ENCODE peak calls at places on chromosomes 16 and 17, in ten cellular contexts. J, F, G, Z, P, S, R, K, H and L are unnamed samples.

GRCh38 chr17:15999974-16000827 is 577 bp downstream of the TTC19 start:
- DNase-seq in J (peak), F (peak), G (peak), Z (peak), P (no peak), S (peak), R (no peak), K (peak), H (peak), L (no peak)

GRCh38 chr17:30318190-30318589 is 15.7 kb downstream of the TMIGD1 start:
- DNase-seq in J (no peak), F (no peak), G (no peak), Z (no peak), P (no peak), S (no peak), R (no peak), K (no peak), H (no peak), L (no peak)

GRCh38 chr17:72008236-72008874 is 112.5 kb upstream of the SOX9 start:
- DNase-seq in J (peak), F (peak), G (peak), Z (peak), P (no peak), S (no peak), R (no peak), K (no peak), H (no peak), L (no peak)

GRCh38 chr17:7884581-7885356 is 3.8 kb upstream of the CHD3 start:
- DNase-seq in J (no peak), F (no peak), G (no peak), Z (no peak), P (no peak), S (no peak), R (no peak), K (no peak), H (peak), L (no peak)

GRCh38 chr17:73711184-73711583 is 66.9 kb upstream of the SDK2 start:
- DNase-seq in J (no peak), F (no peak), G (no peak), Z (no peak), P (no peak), S (no peak), R (no peak), K (no peak), H (peak), L (no peak)

GRCh38 chr17:56679148-56679766 is 85.8 kb downstream of the NOG start:
- DNase-seq in J (peak), F (peak), G (peak), Z (peak), P (no peak), S (no peak), R (no peak), K (no peak), H (peak), L (no peak)

GRCh38 chr17:43976956-43977837 is 23.5 kb upstream of the PYY start:
- DNase-seq in J (no peak), F (no peak), G (no peak), Z (no peak), P (no peak), S (no peak), R (no peak), K (no peak), H (no peak), L (no peak)

GRCh38 chr17:79036609-79037008 is 12.6 kb downstream of the C1QTNF1 start:
- DNase-seq in J (peak), F (peak), G (peak), Z (peak), P (no peak), S (no peak), R (peak), K (no peak), H (no peak), L (peak)

GRCh38 chr17:39753514-39754160 is 15.9 kb downstream of the GRB7 start:
- DNase-seq in J (no peak), F (no peak), G (no peak), Z (no peak), P (no peak), S (peak), R (no peak), K (peak), H (peak), L (no peak)

GRCh38 chr16:89314357-89314756 is 96.9 kb downstream of the ZNF778 start:
- DNase-seq in J (no peak), F (no peak), G (no peak), Z (no peak), P (no peak), S (no peak), R (no peak), K (no peak), H (no peak), L (no peak)

GRCh38 chr16:71201556-71201955 is 29.0 kb downstream of the HYDIN start:
- DNase-seq in J (no peak), F (no peak), G (no peak), Z (no peak), P (no peak), S (no peak), R (no peak), K (no peak), H (no peak), L (no peak)

GRCh38 chr17:34156741-34157589 is 98.1 kb upstream of the CCL2 start:
- DNase-seq in J (no peak), F (no peak), G (no peak), Z (no peak), P (peak), S (peak), R (no peak), K (no peak), H (no peak), L (no peak)

GRCh38 chr16:28186752-28187151 is 25.0 kb downstream of the XPO6 start:
- DNase-seq in J (peak), F (peak), G (no peak), Z (peak), P (no peak), S (no peak), R (no peak), K (no peak), H (no peak), L (no peak)

GRCh38 chr17:15273141-15273793 is 8.1 kb upstream of the PMP22 start:
- DNase-seq in J (peak), F (peak), G (peak), Z (peak), P (no peak), S (no peak), R (peak), K (no peak), H (no peak), L (peak)

GRCh38 chr16:29962344-29962994 is 590 bp downstream of the TMEM219 start:
- DNase-seq in J (peak), F (peak), G (no peak), Z (peak), P (no peak), S (no peak), R (peak), K (no peak), H (no peak), L (no peak)

GRCh38 chr16:2701272-2701671 is 18.8 kb downstream of the PRSS27 start:
- DNase-seq in J (no peak), F (no peak), G (no peak), Z (no peak), P (no peak), S (no peak), R (no peak), K (no peak), H (no peak), L (no peak)

GRCh38 chr17:62792122-62792800 is 15.9 kb downstream of the MARCHF10 start:
- DNase-seq in J (peak), F (peak), G (peak), Z (peak), P (no peak), S (no peak), R (peak), K (no peak), H (no peak), L (peak)

GRCh38 chr17:64406321-64407200 is 15.9 kb upstream of the PECAM1 start:
- DNase-seq in J (no peak), F (no peak), G (no peak), Z (peak), P (no peak), S (no peak), R (no peak), K (no peak), H (peak), L (no peak)

GRCh38 chr17:51500454-51500853 is 240.1 kb downstream of the UTP18 start:
- DNase-seq in J (no peak), F (no peak), G (no peak), Z (no peak), P (no peak), S (peak), R (no peak), K (no peak), H (no peak), L (no peak)

GRCh38 chr16:66036775-66037715 is 329.4 kb upstream of the CDH5 start:
- DNase-seq in J (peak), F (no peak), G (peak), Z (no peak), P (no peak), S (no peak), R (no peak), K (no peak), H (no peak), L (peak)

GRCh38 chr17:8289103-8289397 is 580 bp downstream of the RANGRF start:
- DNase-seq in J (peak), F (no peak), G (no peak), Z (no peak), P (no peak), S (peak), R (no peak), K (peak), H (no peak), L (no peak)

GRCh38 chr17:21542070-21542469 is 150.3 kb upstream of the KCNJ18 start:
- DNase-seq in J (no peak), F (no peak), G (no peak), Z (no peak), P (no peak), S (no peak), R (no peak), K (no peak), H (no peak), L (no peak)

GRCh38 chr17:27807567-27808470 is 7.5 kb upstream of the NOS2 start:
- DNase-seq in J (no peak), F (no peak), G (no peak), Z (no peak), P (no peak), S (no peak), R (no peak), K (no peak), H (peak), L (no peak)
- H3K4me3 ChIP-seq in J (no peak), F (no peak), G (no peak), Z (no peak), P (peak), S (no peak), R (no peak), K (peak), H (no peak), L (no peak)

DNA sequence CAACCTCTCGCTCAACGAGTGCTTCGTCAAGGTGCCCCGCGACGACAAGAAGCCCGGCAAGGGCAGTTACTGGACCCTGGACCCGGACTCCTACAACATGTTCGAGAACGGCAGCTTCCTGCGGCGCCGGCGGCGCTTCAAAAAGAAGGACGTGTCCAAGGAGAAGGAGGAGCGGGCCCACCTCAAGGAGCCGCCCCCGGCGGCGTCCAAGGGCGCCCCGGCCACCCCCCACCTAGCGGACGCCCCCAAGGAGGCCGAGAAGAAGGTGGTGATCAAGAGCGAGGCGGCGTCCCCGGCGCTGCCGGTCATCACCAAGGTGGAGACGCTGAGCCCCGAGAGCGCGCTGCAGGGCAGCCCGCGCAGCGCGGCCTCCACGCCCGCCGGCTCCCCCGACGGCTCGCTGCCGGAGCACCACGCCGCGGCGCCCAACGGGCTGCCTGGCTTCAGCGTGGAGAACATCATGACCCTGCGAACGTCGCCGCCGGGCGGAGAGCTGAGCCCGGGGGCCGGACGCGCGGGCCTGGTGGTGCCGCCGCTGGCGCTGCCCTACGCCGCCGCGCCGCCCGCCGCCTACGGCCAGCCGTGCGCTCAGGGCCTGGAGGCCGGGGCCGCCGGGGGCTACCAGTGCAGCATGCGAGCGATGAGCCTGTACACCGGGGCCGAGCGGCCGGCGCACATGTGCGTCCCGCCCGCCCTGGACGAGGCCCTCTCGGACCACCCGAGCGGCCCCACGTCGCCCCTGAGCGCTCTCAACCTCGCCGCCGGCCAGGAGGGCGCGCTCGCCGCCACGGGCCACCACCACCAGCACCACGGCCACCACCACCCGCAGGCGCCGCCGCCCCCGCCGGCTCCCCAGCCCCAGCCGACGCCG is 1.3 kb downstream of the FOXC2 start:
- DNase-seq in J (peak), F (peak), G (no peak), Z (peak), P (no peak), S (no peak), R (no peak), K (peak), H (no peak), L (no peak)
- H3K4me3 ChIP-seq in J (peak), F (peak), G (peak), Z (peak), P (peak), S (no peak), R (peak), K (peak), H (no peak), L (peak)

GRCh38 chr16:56780646-56781045 is 50.7 kb downstream of the NUP93 start:
- DNase-seq in J (no peak), F (no peak), G (no peak), Z (peak), P (no peak), S (no peak), R (no peak), K (no peak), H (no peak), L (no peak)

GRCh38 chr16:56783332-56783731 is 53.4 kb downstream of the NUP93 start:
- DNase-seq in J (no peak), F (no peak), G (no peak), Z (no peak), P (no peak), S (no peak), R (no peak), K (no peak), H (no peak), L (no peak)

GRCh38 chr16:56777533-56777932 is 47.6 kb downstream of the NUP93 start:
- DNase-seq in J (no peak), F (no peak), G (no peak), Z (no peak), P (no peak), S (no peak), R (no peak), K (no peak), H (no peak), L (no peak)

GRCh38 chr16:56779956-56780355 is 50.0 kb downstream of the NUP93 start:
- DNase-seq in J (no peak), F (no peak), G (no peak), Z (no peak), P (no peak), S (no peak), R (no peak), K (no peak), H (no peak), L (no peak)

GRCh38 chr16:56781565-56781964 is 51.6 kb downstream of the NUP93 start:
- DNase-seq in J (peak), F (no peak), G (no peak), Z (no peak), P (no peak), S (no peak), R (no peak), K (no peak), H (no peak), L (no peak)
- H3K4me3 ChIP-seq in J (no peak), F (no peak), G (no peak), Z (no peak), P (peak), S (no peak), R (no peak), K (no peak), H (no peak), L (no peak)

DNA sequence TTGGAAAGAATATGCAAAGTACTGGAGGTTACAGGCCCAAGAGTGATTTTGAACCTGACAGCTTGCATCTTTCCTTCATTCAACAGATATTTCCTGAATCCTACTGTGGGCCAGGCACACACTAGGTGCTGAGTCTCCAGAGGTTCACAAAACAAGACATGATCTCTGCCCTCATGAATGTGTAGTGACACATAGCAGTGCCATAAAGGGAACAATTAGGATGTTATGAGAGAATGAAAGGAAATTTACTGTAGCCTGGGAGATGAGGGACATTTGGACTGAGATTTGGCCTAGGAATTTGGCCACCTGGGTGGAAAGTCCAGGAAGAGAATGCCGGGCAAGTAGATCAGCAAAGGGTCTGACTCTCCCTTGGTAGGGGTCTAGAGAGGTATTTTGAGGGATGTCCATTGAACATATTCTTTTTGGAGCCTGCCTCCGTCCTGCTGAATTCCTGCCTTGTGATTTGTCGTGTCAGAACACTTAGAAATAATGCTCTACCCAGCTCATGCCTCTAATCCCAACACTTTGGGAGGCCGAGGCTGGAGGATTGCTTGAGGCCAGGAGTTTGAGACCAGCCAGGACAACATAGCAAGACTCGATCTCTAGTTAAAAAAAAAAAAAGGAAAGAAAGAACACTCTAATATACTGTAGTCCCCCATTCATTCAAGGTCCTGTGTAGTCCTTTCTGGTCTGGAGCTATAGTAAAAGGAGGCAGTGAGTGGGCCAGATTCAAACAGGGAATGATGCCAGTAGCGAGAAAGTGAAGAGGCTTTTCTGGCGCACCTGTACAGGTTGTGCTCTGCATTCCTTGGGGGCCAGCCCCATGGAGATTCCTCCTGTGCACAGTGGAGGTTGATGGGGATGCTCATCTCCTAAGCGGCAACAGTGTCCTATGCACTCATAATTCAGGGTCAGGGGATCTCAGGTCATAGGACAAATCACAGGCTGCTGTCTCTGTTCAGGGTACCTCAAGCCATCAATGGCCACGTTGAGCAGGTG is 90.6 kb upstream of the CLEC18A start:
- DNase-seq in J (no peak), F (no peak), G (no peak), Z (no peak), P (no peak), S (no peak), R (no peak), K (no peak), H (no peak), L (no peak)
- H3K4me3 ChIP-seq in J (no peak), F (no peak), G (no peak), Z (no peak), P (no peak), S (no peak), R (no peak), K (peak), H (no peak), L (no peak)

GRCh38 chr16:20766294-20766693 is 2.5 kb downstream of the ACSM3 start:
- DNase-seq in J (no peak), F (no peak), G (no peak), Z (no peak), P (no peak), S (no peak), R (no peak), K (no peak), H (no peak), L (no peak)

GRCh38 chr16:20767577-20767976 is 3.8 kb downstream of the ACSM3 start:
- DNase-seq in J (no peak), F (no peak), G (no peak), Z (no peak), P (no peak), S (no peak), R (no peak), K (no peak), H (no peak), L (no peak)

GRCh38 chr16:20768121-20768520 is 4.3 kb downstream of the ACSM3 start:
- DNase-seq in J (no peak), F (no peak), G (no peak), Z (no peak), P (no peak), S (no peak), R (no peak), K (no peak), H (no peak), L (no peak)

GRCh38 chr16:20763461-20764232 is at the start of gene ACSM3:
- DNase-seq in J (peak), F (peak), G (peak), Z (peak), P (no peak), S (no peak), R (peak), K (no peak), H (peak), L (peak)

DNA sequence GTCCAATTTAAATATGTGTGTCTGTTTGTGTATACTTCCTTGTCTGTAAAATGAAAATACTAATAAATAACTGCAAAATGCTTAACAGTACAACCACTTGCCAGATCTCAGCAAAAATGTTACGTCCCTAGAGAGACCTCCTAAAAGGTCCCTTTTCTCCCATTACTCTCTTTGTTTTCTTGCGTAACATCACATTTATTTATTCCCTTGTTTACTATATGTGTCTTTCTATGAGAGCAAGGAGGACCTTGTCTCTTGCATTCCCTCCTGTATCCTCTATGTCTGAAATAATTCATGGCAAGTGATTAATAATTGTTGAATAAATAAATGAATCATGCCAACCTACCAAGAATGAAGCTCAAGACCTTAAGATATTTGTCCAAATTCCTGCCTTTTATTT is 1.9 kb downstream of the ACSM3 start:
- DNase-seq in J (no peak), F (no peak), G (no peak), Z (no peak), P (no peak), S (no peak), R (no peak), K (no peak), H (no peak), L (no peak)
- H3K4me3 ChIP-seq in J (no peak), F (no peak), G (no peak), Z (no peak), P (no peak), S (no peak), R (no peak), K (no peak), H (no peak), L (no peak)